ENCODE peak calls at places on chromosomes 6 and 20, in nine cellular contexts. V, X, U, J, P, M, H, R and D are unnamed samples.
A peak's percentile ranks its signal among the peaks of the same experiment; 100 is the strongest.

GRCh38 chr20:41047975-41048305 is 19.3 kb downstream of the TOP1 start:
- DNase-seq in V (no peak), X (no peak), U (peak; percentile 49), J (no peak), P (no peak), M (no peak), H (no peak), R (peak; percentile 40), D (no peak)

GRCh38 chr20:62252342-62252966 is 14.1 kb downstream of the OSBPL2 start:
- DNase-seq in V (no peak), X (no peak), U (peak; percentile 20), J (no peak), P (no peak), M (no peak), H (no peak), R (peak; percentile 13), D (peak; percentile 37)

GRCh38 chr20:54622338-54623280 is 147.2 kb downstream of the DOK5 start:
- DNase-seq in V (no peak), X (no peak), U (peak; percentile 14), J (no peak), P (no peak), M (no peak), H (no peak), R (no peak), D (peak; percentile 56)

GRCh38 chr6:47992805-47993204 is 118.2 kb downstream of the PTCHD4 start:
- DNase-seq in V (no peak), X (no peak), U (no peak), J (no peak), P (no peak), M (no peak), H (no peak), R (no peak), D (peak; percentile 6)

GRCh38 chr6:10478187-10479040 is 42.7 kb upstream of the GCNT2 start:
- DNase-seq in V (peak; percentile 52), X (no peak), U (peak; percentile 42), J (peak; percentile 85), P (peak; percentile 38), M (peak; percentile 24), H (no peak), R (peak; percentile 38), D (no peak)

GRCh38 chr6:160431791-160432404 is 83.7 kb downstream of the SLC22A3 start:
- DNase-seq in V (no peak), X (no peak), U (peak; percentile 76), J (no peak), P (no peak), M (no peak), H (no peak), R (peak; percentile 7), D (no peak)

GRCh38 chr6:156933201-156934053 is 156.2 kb downstream of the ARID1B start:
- DNase-seq in V (no peak), X (peak; percentile 89), U (no peak), J (peak; percentile 50), P (no peak), M (no peak), H (no peak), R (no peak), D (no peak)

GRCh38 chr6:105324386-105325000 is 78.4 kb downstream of the PREP start:
- DNase-seq in V (no peak), X (peak; percentile 45), U (peak; percentile 24), J (no peak), P (no peak), M (no peak), H (no peak), R (peak; percentile 50), D (no peak)

GRCh38 chr6:2961491-2961890 is 9.9 kb downstream of the SERPINB6 start:
- DNase-seq in V (no peak), X (no peak), U (no peak), J (no peak), P (no peak), M (no peak), H (no peak), R (no peak), D (no peak)

GRCh38 chr6:7805088-7805756 is 79.3 kb downstream of the BMP6 start:
- DNase-seq in V (no peak), X (no peak), U (no peak), J (no peak), P (no peak), M (no peak), H (no peak), R (no peak), D (no peak)

GRCh38 chr6:36301085-36301658 is 31.3 kb downstream of the PNPLA1 start:
- DNase-seq in V (no peak), X (no peak), U (no peak), J (no peak), P (no peak), M (no peak), H (no peak), R (peak; percentile 56), D (no peak)

GRCh38 chr6:136201735-136202134 is 48.4 kb downstream of the MTFR2 start:
- DNase-seq in V (no peak), X (no peak), U (no peak), J (no peak), P (no peak), M (no peak), H (no peak), R (peak; percentile 9), D (no peak)

GRCh38 chr6:138569554-138569953 is 70.3 kb upstream of the NHSL1 start:
- DNase-seq in V (no peak), X (no peak), U (no peak), J (no peak), P (no peak), M (no peak), H (no peak), R (no peak), D (no peak)

GRCh38 chr6:39143238-39143930 is 28.4 kb upstream of the SAYSD1 start:
- DNase-seq in V (no peak), X (no peak), U (peak; percentile 28), J (no peak), P (no peak), M (no peak), H (no peak), R (no peak), D (no peak)

GRCh38 chr20:48230251-48230650 is 445.0 kb upstream of the SULF2 start:
- DNase-seq in V (no peak), X (no peak), U (no peak), J (no peak), P (no peak), M (no peak), H (no peak), R (no peak), D (no peak)

GRCh38 chr6:105235155-105235554 is 55.3 kb upstream of the POPDC3 start:
- DNase-seq in V (no peak), X (no peak), U (no peak), J (no peak), P (no peak), M (no peak), H (no peak), R (no peak), D (no peak)

GRCh38 chr20:49694450-49695071 is 19.1 kb downstream of the B4GALT5 start:
- DNase-seq in V (no peak), X (no peak), U (no peak), J (no peak), P (no peak), M (no peak), H (no peak), R (no peak), D (no peak)

GRCh38 chr20:31712564-31713311 is 9.9 kb downstream of the BCL2L1 start:
- DNase-seq in V (no peak), X (no peak), U (peak; percentile 90), J (peak; percentile 97), P (peak; percentile 39), M (no peak), H (no peak), R (peak; percentile 74), D (peak; percentile 84)

GRCh38 chr6:2502096-2502997 is 248.4 kb downstream of the MYLK4 start:
- DNase-seq in V (no peak), X (no peak), U (peak; percentile 37), J (peak; percentile 18), P (no peak), M (no peak), H (no peak), R (no peak), D (peak; percentile 44)

GRCh38 chr6:22041797-22042489 is 254.9 kb downstream of the PRL start:
- DNase-seq in V (no peak), X (no peak), U (peak; percentile 26), J (no peak), P (no peak), M (no peak), H (no peak), R (peak; percentile 71), D (peak; percentile 31)

GRCh38 chr6:151436814-151437213 is 15.1 kb downstream of the RMND1 start:
- DNase-seq in V (no peak), X (no peak), U (peak; percentile 80), J (no peak), P (no peak), M (no peak), H (no peak), R (no peak), D (no peak)

GRCh38 chr20:32999603-33000250 is 4.5 kb downstream of the SUN5 start:
- DNase-seq in V (no peak), X (no peak), U (peak; percentile 43), J (no peak), P (peak; percentile 31), M (no peak), H (no peak), R (no peak), D (no peak)

GRCh38 chr6:10451828-10452509 is 37.1 kb upstream of the TFAP2A start:
- DNase-seq in V (no peak), X (no peak), U (peak; percentile 91), J (peak; percentile 25), P (no peak), M (no peak), H (no peak), R (peak; percentile 74), D (peak; percentile 100)

GRCh38 chr20:24586523-24586840 is 117.1 kb downstream of the SYNDIG1 start:
- DNase-seq in V (no peak), X (no peak), U (no peak), J (no peak), P (no peak), M (no peak), H (no peak), R (no peak), D (no peak)

GRCh38 chr20:62336775-62337557 is 30.1 kb downstream of the LAMA5 start:
- DNase-seq in V (no peak), X (no peak), U (no peak), J (no peak), P (no peak), M (no peak), H (no peak), R (no peak), D (no peak)

GRCh38 chr20:63413323-63413722 is 52.2 kb upstream of the CHRNA4 start:
- DNase-seq in V (no peak), X (no peak), U (no peak), J (no peak), P (no peak), M (no peak), H (no peak), R (no peak), D (no peak)

GRCh38 chr6:3624268-3625136 is 127.0 kb downstream of the PXDC1 start:
- DNase-seq in V (no peak), X (no peak), U (no peak), J (no peak), P (no peak), M (no peak), H (no peak), R (no peak), D (no peak)

GRCh38 chr20:37415118-37416085 is 69.5 kb downstream of the SRC start:
- DNase-seq in V (no peak), X (no peak), U (no peak), J (no peak), P (no peak), M (no peak), H (no peak), R (no peak), D (no peak)